ENCODE peak calls at places on chromosomes 5 and 9, in five cellular contexts. R is heart right ventricle, L is ascending aorta, S is SK-N-SH, H is ovary. K is an unnamed sample.

GRCh38 chr9:36036780-36037579 is at the start of gene RECK:
- DNase-seq in L (peak; percentile 77), R (peak; percentile 90), H (peak; percentile 85), S (peak; percentile 96), K (peak; percentile 92)

GRCh38 chr9:91177661-91178280 is 183.9 kb downstream of the AUH start:
- DNase-seq in S (no peak), H (no peak), L (no peak), R (no peak), K (no peak)

GRCh38 chr5:14038341-14038959 is 94.0 kb upstream of the DNAH5 start:
- DNase-seq in R (no peak), L (no peak), H (no peak), S (no peak), K (no peak)

GRCh38 chr5:59479084-59479483 is 414.4 kb downstream of the PDE4D start:
- DNase-seq in H (no peak), R (no peak), L (no peak), S (no peak), K (no peak)

GRCh38 chr5:37833990-37834389 is 5.9 kb downstream of the GDNF start:
- DNase-seq in L (no peak), R (no peak), H (no peak), S (no peak), K (no peak)

GRCh38 chr5:67842806-67843205 is 372.8 kb upstream of the PIK3R1 start:
- DNase-seq in R (no peak), S (peak; percentile 9), H (no peak), L (no peak), K (no peak)

GRCh38 chr9:18605763-18606162 is 131.8 kb downstream of the ADAMTSL1 start:
- DNase-seq in L (no peak), R (peak; percentile 54), H (peak; percentile 11), S (no peak), K (no peak)

GRCh38 chr5:45521067-45521466 is 175.1 kb downstream of the HCN1 start:
- DNase-seq in H (no peak), R (peak; percentile 34), L (no peak), S (no peak), K (no peak)

GRCh38 chr9:129783516-129784361 is 19.2 kb upstream of the TOR1B start:
- DNase-seq in S (peak; percentile 91), L (no peak), H (peak; percentile 58), R (peak; percentile 75), K (no peak)

GRCh38 chr9:136925414-136926153 is 19.0 kb downstream of the FBXW5 start:
- DNase-seq in L (no peak), S (no peak), R (peak; percentile 74), H (no peak), K (no peak)

GRCh38 chr5:174173766-174174165 is 128.3 kb downstream of the NSG2 start:
- DNase-seq in R (no peak), L (no peak), H (no peak), S (no peak), K (no peak)

GRCh38 chr9:102506391-102506790 is 488.7 kb upstream of the CYLC2 start:
- DNase-seq in L (no peak), R (no peak), S (no peak), H (no peak), K (no peak)

GRCh38 chr5:68171101-68171558 is 44.4 kb upstream of the PIK3R1 start:
- DNase-seq in S (no peak), L (peak; percentile 59), R (peak; percentile 42), H (peak; percentile 89), K (peak; percentile 68)

GRCh38 chr5:116438979-116439554 is 135.6 kb downstream of the SEMA6A start:
- DNase-seq in S (no peak), L (no peak), R (no peak), H (no peak), K (no peak)

DNA sequence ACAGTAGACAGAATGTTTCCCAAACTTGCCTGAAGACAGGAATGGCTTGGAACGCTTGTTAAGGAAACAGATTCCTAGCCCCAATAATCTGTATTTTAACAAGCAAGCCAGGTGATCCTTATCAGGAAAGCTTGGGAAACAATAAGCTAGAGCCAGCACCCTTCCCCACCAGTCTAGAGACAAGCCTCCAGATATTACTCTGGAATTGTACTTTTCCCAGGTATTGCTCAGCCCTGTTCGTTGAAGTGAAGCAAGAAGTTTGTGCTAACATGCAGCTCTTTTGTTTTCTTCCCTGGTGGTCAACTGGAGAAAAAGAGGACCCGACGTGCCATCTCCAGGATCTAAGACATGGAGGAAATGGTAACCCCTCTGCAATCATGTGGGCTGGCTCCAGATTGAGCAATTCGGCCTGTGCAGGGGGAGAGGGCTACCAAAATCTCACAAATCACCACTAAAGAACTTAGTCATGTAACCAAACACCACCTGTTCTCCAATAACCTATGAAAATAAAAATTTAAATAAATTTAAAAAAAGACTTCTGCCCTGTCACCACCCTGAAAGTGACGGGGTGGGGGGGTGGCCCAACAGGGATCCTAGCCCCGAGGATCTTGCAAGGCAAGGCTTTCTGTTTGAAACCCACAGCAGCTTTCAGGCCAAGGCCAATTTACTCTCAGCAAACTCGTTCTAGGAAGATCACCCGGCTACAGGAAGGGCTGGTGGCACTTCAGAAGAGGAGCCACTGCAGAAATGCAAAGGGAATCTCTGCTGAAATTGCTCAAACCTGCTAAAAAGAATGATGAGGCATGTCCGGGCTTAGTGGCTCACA is 48.6 kb downstream of the SHB start:
- DNase-seq in R (no peak), S (no peak), L (no peak), H (no peak), K (no peak)
- H3K27ac ChIP-seq in R (peak overlapping the region; percentile 33), S (peak overlapping the region; percentile 99), L (no peak overlapping the region), H (no peak overlapping the region), K (no peak overlapping the region)

DNA sequence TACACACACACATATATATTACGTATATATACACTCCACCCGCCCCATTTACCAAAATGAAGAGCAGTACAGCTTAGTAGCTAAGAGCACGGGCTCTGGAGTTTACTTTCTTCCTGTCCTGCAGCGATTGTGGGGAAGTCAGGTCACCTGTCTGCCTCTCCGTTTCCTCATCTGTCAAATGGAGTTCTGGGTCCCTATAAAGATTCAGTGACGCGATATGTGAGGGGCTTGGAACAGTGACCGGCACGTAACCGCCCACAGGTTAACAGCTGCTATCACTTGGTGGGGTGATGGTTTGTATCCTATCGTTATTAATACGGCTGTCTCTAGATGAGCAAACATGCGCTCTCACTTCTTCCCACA is 488 bp downstream of the FAM114A2 start:
- DNase-seq in R (peak; percentile 7), L (no peak), S (peak; percentile 50), H (no peak), K (no peak)
- H3K27ac ChIP-seq in R (peak overlapping the region; percentile 85), L (peak overlapping the region; percentile 77), S (peak overlapping the region; percentile 91), H (peak overlapping the region; percentile 50), K (peak overlapping the region; percentile 62)

GRCh38 chr5:135462304-135462703 is 10.2 kb upstream of the TIFAB start:
- DNase-seq in S (peak; percentile 68), H (no peak), L (no peak), R (no peak), K (no peak)
- H3K27ac ChIP-seq in S (no peak overlapping the region), H (no peak overlapping the region), L (no peak overlapping the region), R (no peak overlapping the region), K (no peak overlapping the region)

GRCh38 chr9:72025956-72026355 is 34.5 kb downstream of the C9orf57 start:
- DNase-seq in R (no peak), L (no peak), S (no peak), H (no peak), K (no peak)
- H3K27ac ChIP-seq in R (no peak overlapping the region), L (no peak overlapping the region), S (no peak overlapping the region), H (no peak overlapping the region), K (no peak overlapping the region)

GRCh38 chr5:94725142-94725541 is 106.7 kb downstream of the SLF1 start:
- DNase-seq in R (no peak), S (no peak), H (no peak), L (no peak), K (no peak)
- H3K27ac ChIP-seq in R (no peak overlapping the region), S (no peak overlapping the region), H (no peak overlapping the region), L (no peak overlapping the region), K (no peak overlapping the region)

GRCh38 chr5:130110333-130110732 is 206.1 kb downstream of the CHSY3 start:
- DNase-seq in L (no peak), S (no peak), H (no peak), R (no peak), K (no peak)

GRCh38 chr5:130116431-130116830 is 212.2 kb downstream of the CHSY3 start:
- DNase-seq in S (no peak), H (no peak), R (no peak), L (no peak), K (no peak)

GRCh38 chr5:130109152-130109551 is 204.9 kb downstream of the CHSY3 start:
- DNase-seq in S (peak; percentile 7), H (no peak), R (no peak), L (no peak), K (no peak)

GRCh38 chr5:130111723-130112122 is 207.5 kb downstream of the CHSY3 start:
- DNase-seq in S (no peak), L (no peak), H (no peak), R (no peak), K (no peak)

DNA sequence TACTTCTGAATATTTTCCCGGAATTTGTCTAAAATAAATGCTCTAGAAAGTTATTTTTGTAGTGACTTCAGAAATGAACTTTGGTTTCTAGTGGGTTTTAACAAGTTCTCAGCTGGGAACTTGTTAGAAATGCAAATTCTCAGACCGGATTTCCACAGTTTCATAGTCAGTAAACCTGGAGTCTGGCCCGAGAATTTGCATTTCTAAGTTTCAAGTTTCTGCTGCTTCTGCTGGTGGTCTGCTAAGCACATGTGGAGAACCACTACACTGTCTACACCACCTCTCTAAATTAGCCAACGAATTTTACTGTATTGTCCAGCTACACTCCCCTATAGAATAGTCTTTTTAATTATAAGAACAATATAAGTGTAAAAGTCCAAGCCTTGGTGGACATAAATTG is 208.0 kb downstream of the CHSY3 start:
- DNase-seq in S (no peak), L (no peak), H (no peak), R (no peak), K (no peak)
- H3K27ac ChIP-seq in S (no peak overlapping the region), L (no peak overlapping the region), H (no peak overlapping the region), R (no peak overlapping the region), K (no peak overlapping the region)

DNA sequence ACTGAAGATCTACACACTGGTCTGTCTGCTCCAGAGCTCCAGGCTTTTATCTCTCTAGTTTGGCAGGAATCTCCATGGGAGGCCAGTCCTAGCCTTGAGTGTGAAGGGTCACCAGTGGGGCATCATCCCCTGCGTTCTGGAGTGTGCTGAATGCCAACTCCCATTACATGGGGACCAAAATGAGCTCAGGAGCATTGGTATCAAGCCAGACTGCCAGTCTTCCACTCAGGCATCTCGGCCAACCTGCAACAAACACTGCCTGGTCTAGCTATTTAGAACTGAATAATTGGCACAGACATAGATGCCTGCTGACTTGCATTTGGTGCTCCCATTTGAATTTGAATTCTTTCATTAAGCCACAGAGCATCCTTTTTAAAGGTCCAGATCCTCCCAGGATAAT is 116.5 kb upstream of the ABCA1 start:
- DNase-seq in S (no peak), L (no peak), R (peak; percentile 63), H (no peak), K (peak; percentile 6)
- H3K27ac ChIP-seq in S (no peak overlapping the region), L (no peak overlapping the region), R (peak overlapping the region; percentile 16), H (no peak overlapping the region), K (no peak overlapping the region)

GRCh38 chr5:159051431-159052281 is 48.1 kb downstream of the EBF1 start:
- DNase-seq in S (no peak), R (peak; percentile 77), H (peak; percentile 26), L (no peak), K (peak; percentile 29)

GRCh38 chr5:159053216-159053615 is 46.5 kb downstream of the EBF1 start:
- DNase-seq in S (no peak), H (no peak), L (no peak), R (no peak), K (no peak)

GRCh38 chr5:159053708-159054107 is 46.0 kb downstream of the EBF1 start:
- DNase-seq in S (no peak), L (no peak), H (no peak), R (no peak), K (no peak)

GRCh38 chr5:159050408-159051091 is 49.2 kb downstream of the EBF1 start:
- DNase-seq in L (no peak), R (peak; percentile 40), H (no peak), S (no peak), K (no peak)

GRCh38 chr5:159052282-159053011 is 47.3 kb downstream of the EBF1 start:
- DNase-seq in S (no peak), L (no peak), H (no peak), R (no peak), K (no peak)
- H3K27ac ChIP-seq in S (no peak overlapping the region), L (peak overlapping the region; percentile 87), H (no peak overlapping the region), R (peak overlapping the region; percentile 83), K (no peak overlapping the region)

K was measured in substantia nigra.